ENCODE peak calls at places on chromosomes 5 and 9, in four cellular contexts. T is A549, S is ovary, W is H1. N is an unnamed sample. For H3K4me1, the result is how much of the 10 kb centered on the place peaks cover.

GRCh38 chr9:36327903-36328302 is 69.7 kb upstream of the GNE start:
- DNase-seq in T (no peak), S (no peak), W (no peak), N (no peak)

GRCh38 chr5:142881076-142881466 is 110.9 kb downstream of the ARHGAP26 start:
- DNase-seq in T (no peak), S (no peak), W (no peak), N (peak)

GRCh38 chr5:33688041-33688980 is 203.5 kb downstream of the ADAMTS12 start:
- DNase-seq in T (no peak), S (no peak), W (no peak), N (no peak)

GRCh38 chr5:138712791-138713190 is 40.4 kb upstream of the CTNNA1 start:
- DNase-seq in T (no peak), S (no peak), W (no peak), N (no peak)

GRCh38 chr5:171459839-171460238 is 40.4 kb downstream of the FGF18 start:
- DNase-seq in T (no peak), S (no peak), W (no peak), N (no peak)

GRCh38 chr5:125823572-125823971 is 599.6 kb upstream of the GRAMD2B start:
- DNase-seq in T (no peak), S (no peak), W (no peak), N (no peak)

GRCh38 chr5:11384441-11385250 is 519.6 kb downstream of the CTNND2 start:
- DNase-seq in T (no peak), S (peak), W (no peak), N (no peak)

GRCh38 chr5:131607903-131608540 is 27.0 kb downstream of the RAPGEF6 start:
- DNase-seq in T (no peak), S (no peak), W (no peak), N (no peak)

GRCh38 chr5:122602700-122603099 is 172.2 kb upstream of the SNX2 start:
- DNase-seq in T (no peak), S (no peak), W (no peak), N (no peak)

GRCh38 chr9:2032234-2032633 is 17.1 kb downstream of the SMARCA2 start:
- DNase-seq in T (no peak), S (no peak), W (no peak), N (no peak)

GRCh38 chr9:38284768-38285080 is 107.8 kb upstream of the ALDH1B1 start:
- DNase-seq in T (no peak), S (no peak), W (no peak), N (no peak)

GRCh38 chr5:66232701-66233100 is 88.6 kb downstream of the SREK1 start:
- DNase-seq in T (no peak), S (no peak), W (no peak), N (no peak)

GRCh38 chr5:8456846-8457186 is 587.9 kb downstream of the MTRR start:
- DNase-seq in T (no peak), S (no peak), W (no peak), N (no peak)

GRCh38 chr9:109463924-109464625 is 34.0 kb downstream of the PTPN3 start:
- DNase-seq in T (no peak), S (no peak), W (no peak), N (no peak)

GRCh38 chr5:165497707-165498106 is 1992.3 kb downstream of the MAT2B start:
- DNase-seq in T (peak), S (no peak), W (peak), N (no peak)

GRCh38 chr9:123338710-123339665 is 17.0 kb upstream of the CRB2 start:
- DNase-seq in T (no peak), S (no peak), W (no peak), N (peak)

GRCh38 chr5:177378884-177379883 is 5.0 kb upstream of the SLC34A1 start:
- DNase-seq in T (peak), S (no peak), W (no peak), N (no peak)

GRCh38 chr5:73437126-73438047 is 11.2 kb downstream of the FOXD1 start:
- DNase-seq in T (peak), S (no peak), W (no peak), N (peak)
- H3K27ac ChIP-seq in T (peak), S (no peak), W (no peak), N (no peak)

GRCh38 chr5:87022415-87022814 is 245.3 kb upstream of the RASA1 start:
- DNase-seq in T (no peak), S (no peak), W (no peak), N (no peak)
- H3K4me1 ChIP-seq in T (under half), S (under half), W (under half), N (under half)

GRCh38 chr9:68538200-68538599 is 2.5 kb downstream of the TMEM252 start:
- DNase-seq in T (no peak), S (no peak), W (no peak), N (no peak)
- TF ChIP-seq EP300 in T (no peak), S (no peak), W (no peak), N (no peak)

GRCh38 chr5:124721336-124721735 is 25.1 kb downstream of the ZNF608 start:
- DNase-seq in T (no peak), S (no peak), W (no peak), N (no peak)
- H3K27ac ChIP-seq in T (no peak), S (no peak), W (no peak), N (no peak)

DNA sequence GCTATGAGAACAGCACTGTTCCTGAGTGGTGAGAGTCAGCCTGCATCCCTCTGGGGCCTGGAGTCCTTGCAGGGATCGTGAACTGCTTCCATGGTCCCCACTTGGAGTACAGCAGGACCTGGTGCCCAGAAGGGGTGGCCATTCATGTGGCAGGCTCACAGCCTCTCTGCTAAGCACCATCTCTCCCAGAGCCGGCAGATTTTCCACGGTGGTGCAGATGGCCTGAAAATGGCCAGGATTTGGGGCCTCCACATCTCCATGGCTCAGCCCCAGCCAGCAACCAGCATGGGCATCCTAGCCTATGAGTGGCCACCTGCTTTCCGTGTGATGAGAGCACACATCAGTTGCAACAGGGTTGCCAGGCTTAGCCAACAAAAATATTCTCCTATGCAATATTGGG is 33.9 kb upstream of the SEMA4D start:
- DNase-seq in T (no peak), S (no peak), W (no peak), N (no peak)
- H3K4me1 ChIP-seq in T (under half), S (under half), W (under half), N (under half)

DNA sequence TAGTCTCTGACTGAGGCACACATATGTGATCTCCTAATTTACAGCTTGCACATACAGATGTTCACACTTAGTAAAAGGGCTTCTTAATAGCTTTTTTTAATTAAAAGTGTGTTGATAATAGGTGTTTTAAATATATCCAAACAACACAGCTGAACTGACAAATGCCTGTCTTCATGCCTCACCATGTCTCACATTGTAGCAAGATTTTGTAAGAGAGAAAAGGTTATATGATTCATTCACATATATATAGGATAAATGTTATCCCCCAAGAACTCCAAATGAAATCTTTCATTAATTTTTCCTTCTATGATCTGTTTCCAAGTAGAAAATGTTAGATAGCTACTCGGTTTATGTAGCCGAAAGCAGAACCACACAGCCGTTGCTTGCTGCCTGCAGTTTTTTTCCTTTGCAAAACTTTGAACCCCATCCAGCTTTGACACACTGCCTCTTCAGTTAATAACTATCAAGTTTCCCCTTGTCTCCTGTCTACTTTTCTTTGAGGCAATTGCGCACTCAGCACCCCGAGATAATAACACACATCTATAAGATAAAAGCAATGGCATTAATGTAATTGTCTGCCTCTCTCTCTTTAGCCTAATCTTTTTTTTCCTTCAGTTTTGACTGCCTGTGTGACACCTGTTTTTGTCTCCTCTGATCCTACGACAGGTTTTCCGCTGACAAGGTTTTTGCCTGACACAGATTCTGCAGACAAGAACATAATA is 299.2 kb downstream of the BNC2 start:
- DNase-seq in T (no peak), S (no peak), W (no peak), N (no peak)
- TF ChIP-seq EP300 in T (no peak), S (no peak), W (no peak), N (no peak)

GRCh38 chr5:76475936-76476335 is 72.9 kb downstream of the IQGAP2 start:
- DNase-seq in T (no peak), S (no peak), W (no peak), N (no peak)

GRCh38 chr5:76477576-76477975 is 74.5 kb downstream of the IQGAP2 start:
- DNase-seq in T (no peak), S (no peak), W (no peak), N (no peak)

GRCh38 chr5:76477061-76477460 is 74.0 kb downstream of the IQGAP2 start:
- DNase-seq in T (no peak), S (no peak), W (no peak), N (no peak)

GRCh38 chr5:76475358-76475757 is 72.3 kb downstream of the IQGAP2 start:
- DNase-seq in T (no peak), S (no peak), W (no peak), N (no peak)

GRCh38 chr5:76476639-76477038 is 73.6 kb downstream of the IQGAP2 start:
- DNase-seq in T (no peak), S (no peak), W (no peak), N (no peak)
- H3K27ac ChIP-seq in T (peak), S (no peak), W (no peak), N (no peak)